ENCODE peak calls at places on chromosomes 4 and X, in ten cellular contexts. V, K, H, M, N, E, P, S, Q and Z are unnamed samples.

GRCh38 chr4:41103657-41104056 is 110.7 kb downstream of the APBB2 start:
- DNase-seq in H (no peak), K (no peak), S (no peak), E (no peak), Q (no peak), V (no peak), M (no peak), P (no peak), N (no peak), Z (no peak)

GRCh38 chrX:29187264-29187663 is 600.0 kb downstream of the IL1RAPL1 start:
- DNase-seq in S (no peak), K (no peak), V (no peak), N (no peak), E (no peak), M (no peak), Q (no peak), H (no peak), P (no peak), Z (no peak)

GRCh38 chrX:133473451-133473850 is 58.2 kb upstream of the GPC4 start:
- DNase-seq in H (no peak), N (no peak), M (no peak), V (no peak), S (no peak), K (no peak), Q (no peak), P (no peak), E (no peak), Z (no peak)

GRCh38 chr4:122514671-122515070 is 58.1 kb upstream of the IL2 start:
- DNase-seq in H (no peak), K (no peak), N (no peak), M (no peak), Q (no peak), V (no peak), S (no peak), P (no peak), E (no peak), Z (no peak)

GRCh38 chr4:24771241-24771640 is 24.1 kb upstream of the SOD3 start:
- DNase-seq in P (no peak), Q (no peak), N (no peak), H (no peak), S (no peak), M (no peak), V (no peak), K (no peak), E (no peak), Z (no peak)

GRCh38 chr4:189385098-189385497 is 555.6 kb upstream of the FRG1 start:
- DNase-seq in H (no peak), K (no peak), P (no peak), E (no peak), M (no peak), N (no peak), S (no peak), Q (no peak), V (no peak), Z (no peak)

GRCh38 chrX:24294619-24295018 is 19.2 kb downstream of the SUPT20HL2 start:
- DNase-seq in S (no peak), N (no peak), Q (peak; percentile 16), P (no peak), V (no peak), E (peak; percentile 39), M (no peak), K (peak; percentile 60), H (no peak), Z (no peak)

GRCh38 chrX:109872021-109872730 is 130.7 kb upstream of the TMEM164 start:
- DNase-seq in V (no peak), S (no peak), E (no peak), H (no peak), K (no peak), Q (no peak), N (no peak), P (no peak), M (no peak), Z (no peak)

GRCh38 chrX:71998836-71999509 is 88.3 kb downstream of the NHSL2 start:
- DNase-seq in Q (peak; percentile 40), M (peak; percentile 24), H (peak; percentile 26), P (no peak), S (peak; percentile 14), K (peak; percentile 66), E (peak; percentile 29), V (peak; percentile 60), N (no peak), Z (no peak)

GRCh38 chr4:2831611-2832308 is 11.9 kb upstream of the ADD1 start:
- DNase-seq in K (no peak), M (no peak), S (peak; percentile 7), Q (no peak), V (no peak), E (no peak), P (no peak), H (no peak), N (no peak), Z (no peak)

GRCh38 chr4:186203391-186203802 is 12.0 kb downstream of the CYP4V2 start:
- DNase-seq in H (no peak), N (no peak), E (no peak), S (no peak), M (no peak), Q (no peak), K (no peak), V (no peak), P (no peak), Z (no peak)

GRCh38 chr4:139617702-139618490 is 47.7 kb upstream of the MGST2 start:
- DNase-seq in Q (peak; percentile 41), K (no peak), N (no peak), E (no peak), H (no peak), P (no peak), M (no peak), V (no peak), S (no peak), Z (no peak)

GRCh38 chr4:18366762-18367358 is 345.3 kb upstream of the LCORL start:
- DNase-seq in H (no peak), V (no peak), N (no peak), S (no peak), Q (peak; percentile 39), E (no peak), M (peak; percentile 1), P (no peak), K (peak; percentile 69), Z (peak; percentile 17)

GRCh38 chr4:90951037-90951436 is 823.8 kb downstream of the CCSER1 start:
- DNase-seq in H (no peak), P (no peak), Q (no peak), M (no peak), V (peak; percentile 30), E (no peak), S (peak; percentile 9), K (no peak), N (no peak), Z (peak; percentile 86)

GRCh38 chrX:23554304-23554703 is 113.0 kb upstream of the PRDX4 start:
- DNase-seq in E (no peak), N (no peak), V (peak; percentile 27), P (no peak), S (peak; percentile 14), H (no peak), Q (peak; percentile 9), M (no peak), K (peak; percentile 69), Z (peak; percentile 11)

GRCh38 chr4:6049278-6049677 is 31.0 kb upstream of the C4orf50 start:
- DNase-seq in P (no peak), V (no peak), Q (no peak), N (no peak), K (no peak), E (no peak), M (no peak), H (no peak), S (no peak), Z (no peak)

GRCh38 chrX:49230500-49231232 is 2.5 kb downstream of the CACNA1F start:
- DNase-seq in P (peak; percentile 31), M (peak; percentile 52), H (peak; percentile 28), S (peak; percentile 82), Q (no peak), N (peak; percentile 88), E (peak; percentile 79), V (no peak), K (no peak), Z (no peak)

GRCh38 chrX:134256684-134257083 is 19.7 kb downstream of the CCDC160 start:
- DNase-seq in H (no peak), V (no peak), K (no peak), S (no peak), E (no peak), Q (no peak), M (no peak), N (no peak), P (no peak), Z (no peak)

GRCh38 chr4:32025840-32026459 is 1305.8 kb downstream of the PCDH7 start:
- DNase-seq in P (no peak), H (no peak), S (no peak), K (no peak), N (peak; percentile 21), Q (no peak), E (no peak), M (no peak), V (peak; percentile 24), Z (peak; percentile 81)

GRCh38 chrX:19658030-19658429 is 142.7 kb upstream of the MAP3K15 start:
- DNase-seq in E (no peak), M (no peak), K (no peak), Q (no peak), N (no peak), S (no peak), H (no peak), P (no peak), V (no peak), Z (peak; percentile 28)

GRCh38 chrX:10482708-10483107 is 137.7 kb downstream of the MID1 start:
- DNase-seq in M (no peak), E (no peak), Q (no peak), S (no peak), V (no peak), P (no peak), K (no peak), N (no peak), H (no peak), Z (no peak)

GRCh38 chr4:54719378-54719777 is 61.6 kb downstream of the KIT start:
- DNase-seq in S (no peak), Q (no peak), E (no peak), V (no peak), K (no peak), M (no peak), H (no peak), P (no peak), N (no peak), Z (no peak)

GRCh38 chr4:116469582-116469981 is 615.8 kb downstream of the TRAM1L1 start:
- DNase-seq in V (no peak), E (no peak), K (no peak), M (no peak), P (no peak), Q (peak; percentile 41), N (no peak), S (no peak), H (no peak), Z (no peak)

GRCh38 chrX:111100191-111100590 is 4.2 kb downstream of the PAK3 start:
- DNase-seq in V (peak; percentile 5), P (no peak), Q (peak; percentile 25), H (no peak), M (no peak), K (peak; percentile 71), S (peak; percentile 77), N (peak; percentile 27), E (peak; percentile 26), Z (no peak)

GRCh38 chr4:73573794-73574528 is 46.3 kb downstream of the RASSF6 start:
- DNase-seq in P (no peak), S (peak; percentile 72), Q (peak; percentile 86), K (peak; percentile 83), N (peak; percentile 76), H (no peak), M (peak; percentile 27), E (peak; percentile 41), V (peak; percentile 39), Z (peak; percentile 54)

GRCh38 chr4:41256131-41256739 is 493 bp upstream of the UCHL1 start:
- DNase-seq in M (no peak), S (peak; percentile 21), N (no peak), P (no peak), E (no peak), V (peak; percentile 33), H (no peak), Q (peak; percentile 27), K (peak; percentile 38), Z (no peak)

GRCh38 chr4:28462766-28463165 is 1602.1 kb downstream of the STIM2 start:
- DNase-seq in K (peak; percentile 33), V (no peak), N (no peak), H (no peak), P (no peak), M (no peak), E (no peak), S (no peak), Q (no peak), Z (no peak)

GRCh38 chr4:148108776-148109175 is 333.4 kb downstream of the NR3C2 start:
- DNase-seq in M (no peak), Q (no peak), K (no peak), V (no peak), H (no peak), E (no peak), N (no peak), S (no peak), P (no peak), Z (no peak)